ENCODE peak calls at places on chromosomes 13 and 19, in five cellular contexts. One of them, this sample, is unnamed.

GRCh38 chr19:17863520-17864182 is 3.9 kb downstream of the RPL18A start:
- DNase-seq in pancreas: no peak
- DNase-seq in IMR-90: no peak
- DNase-seq in AG04449: no peak
- DNase-seq in left ventricle myocardium inferior: no peak
- DNase-seq in this sample: no peak

GRCh38 chr13:28754698-28755545 is 36.2 kb upstream of the SLC46A3 start:
- DNase-seq in pancreas: no peak
- DNase-seq in IMR-90: peak; percentile 13
- DNase-seq in left ventricle myocardium inferior: peak; percentile 36
- DNase-seq in AG04449: no peak
- DNase-seq in this sample: no peak

GRCh38 chr13:65966991-65967451 is 1263.1 kb downstream of the PCDH9 start:
- DNase-seq in IMR-90: peak; percentile 45
- DNase-seq in left ventricle myocardium inferior: no peak
- DNase-seq in pancreas: no peak
- DNase-seq in AG04449: no peak
- DNase-seq in this sample: peak; percentile 64

GRCh38 chr19:53467138-53467502 is 413 bp upstream of the ZNF813 start:
- DNase-seq in IMR-90: no peak
- DNase-seq in AG04449: no peak
- DNase-seq in left ventricle myocardium inferior: peak; percentile 19
- DNase-seq in pancreas: peak; percentile 60
- DNase-seq in this sample: no peak

GRCh38 chr19:18450934-18451836 is 13.3 kb upstream of the ISYNA1 start:
- DNase-seq in left ventricle myocardium inferior: peak; percentile 87
- DNase-seq in IMR-90: peak; percentile 64
- DNase-seq in pancreas: peak; percentile 97
- DNase-seq in AG04449: no peak
- DNase-seq in this sample: peak; percentile 70

GRCh38 chr19:42074513-42075363 is 1.2 kb upstream of the ZNF574 start:
- DNase-seq in IMR-90: no peak
- DNase-seq in AG04449: no peak
- DNase-seq in pancreas: no peak
- DNase-seq in left ventricle myocardium inferior: no peak
- DNase-seq in this sample: peak; percentile 28

GRCh38 chr19:2444251-2445002 is 12.3 kb downstream of the LMNB2 start:
- DNase-seq in pancreas: no peak
- DNase-seq in AG04449: no peak
- DNase-seq in IMR-90: no peak
- DNase-seq in left ventricle myocardium inferior: no peak
- DNase-seq in this sample: no peak

GRCh38 chr13:97322740-97323342 is 100.7 kb downstream of the MBNL2 start:
- DNase-seq in pancreas: no peak
- DNase-seq in AG04449: no peak
- DNase-seq in left ventricle myocardium inferior: no peak
- DNase-seq in IMR-90: peak; percentile 78
- DNase-seq in this sample: peak; percentile 59

GRCh38 chr13:39893808-39894207 is 238.3 kb downstream of the COG6 start:
- DNase-seq in pancreas: no peak
- DNase-seq in left ventricle myocardium inferior: no peak
- DNase-seq in IMR-90: no peak
- DNase-seq in AG04449: no peak
- DNase-seq in this sample: no peak

GRCh38 chr19:4567584-4568071 is 8.1 kb upstream of the SEMA6B start:
- DNase-seq in IMR-90: peak; percentile 20
- DNase-seq in AG04449: no peak
- DNase-seq in pancreas: peak; percentile 84
- DNase-seq in left ventricle myocardium inferior: peak; percentile 69
- DNase-seq in this sample: peak; percentile 60

GRCh38 chr13:100977841-100978240 is 303.2 kb upstream of the TMTC4 start:
- DNase-seq in pancreas: no peak
- DNase-seq in left ventricle myocardium inferior: no peak
- DNase-seq in IMR-90: no peak
- DNase-seq in AG04449: no peak
- DNase-seq in this sample: no peak

GRCh38 chr13:40060318-40061007 is 405.0 kb downstream of the COG6 start:
- DNase-seq in pancreas: peak; percentile 87
- DNase-seq in AG04449: peak; percentile 12
- DNase-seq in left ventricle myocardium inferior: peak; percentile 46
- DNase-seq in IMR-90: no peak
- DNase-seq in this sample: peak; percentile 99

GRCh38 chr19:33110201-33110910 is 21.6 kb upstream of the WDR88 start:
- DNase-seq in IMR-90: peak; percentile 87
- DNase-seq in AG04449: peak; percentile 21
- DNase-seq in left ventricle myocardium inferior: no peak
- DNase-seq in pancreas: no peak
- DNase-seq in this sample: no peak

GRCh38 chr19:11337080-11337479 is 2.4 kb downstream of the RAB3D start:
- DNase-seq in pancreas: no peak
- DNase-seq in left ventricle myocardium inferior: no peak
- DNase-seq in AG04449: no peak
- DNase-seq in IMR-90: no peak
- DNase-seq in this sample: no peak

GRCh38 chr19:11338569-11339253 is 746 bp downstream of the RAB3D start:
- DNase-seq in left ventricle myocardium inferior: no peak
- DNase-seq in pancreas: no peak
- DNase-seq in IMR-90: no peak
- DNase-seq in AG04449: no peak
- DNase-seq in this sample: no peak

GRCh38 chr19:11335449-11336146 is 3.9 kb downstream of the RAB3D start:
- DNase-seq in left ventricle myocardium inferior: no peak
- DNase-seq in IMR-90: no peak
- DNase-seq in AG04449: no peak
- DNase-seq in pancreas: no peak
- DNase-seq in this sample: no peak

GRCh38 chr19:11339254-11340098 is at the start of gene RAB3D:
- DNase-seq in IMR-90: peak; percentile 77
- DNase-seq in AG04449: no peak
- DNase-seq in pancreas: peak; percentile 95
- DNase-seq in left ventricle myocardium inferior: peak; percentile 95
- DNase-seq in this sample: peak; percentile 81

GRCh38 chr19:11338164-11338563 is 1.3 kb downstream of the RAB3D start:
- DNase-seq in left ventricle myocardium inferior: no peak
- DNase-seq in IMR-90: no peak
- DNase-seq in AG04449: no peak
- DNase-seq in pancreas: no peak
- DNase-seq in this sample: no peak
- H3K4me3 ChIP-seq in left ventricle myocardium inferior: peak overlapping the region; percentile 88
- H3K4me3 ChIP-seq in IMR-90: no peak overlapping the region
- H3K4me3 ChIP-seq in AG04449: no peak overlapping the region
- H3K4me3 ChIP-seq in pancreas: peak overlapping the region; percentile 83
- H3K4me3 ChIP-seq in this sample: no peak overlapping the region

GRCh38 chr13:23512762-23513395 is 57.3 kb upstream of the TNFRSF19 start:
- DNase-seq in pancreas: no peak
- DNase-seq in AG04449: no peak
- DNase-seq in IMR-90: no peak
- DNase-seq in left ventricle myocardium inferior: no peak
- DNase-seq in this sample: no peak
- TF ChIP-seq CTCF in pancreas: peak; percentile 16
- TF ChIP-seq CTCF in AG04449: no peak
- TF ChIP-seq CTCF in IMR-90: peak; percentile 8
- TF ChIP-seq CTCF in left ventricle myocardium inferior: no peak
- TF ChIP-seq CTCF in this sample: peak; percentile 13

GRCh38 chr19:55677572-55678028 is 2.6 kb downstream of the EPN1 start:
- DNase-seq in pancreas: no peak
- DNase-seq in IMR-90: no peak
- DNase-seq in left ventricle myocardium inferior: no peak
- DNase-seq in AG04449: no peak
- DNase-seq in this sample: no peak

GRCh38 chr19:55675661-55676354 is 782 bp downstream of the EPN1 start:
- DNase-seq in AG04449: no peak
- DNase-seq in left ventricle myocardium inferior: no peak
- DNase-seq in IMR-90: no peak
- DNase-seq in pancreas: no peak
- DNase-seq in this sample: no peak

GRCh38 chr19:55676384-55676783 is 1.4 kb downstream of the EPN1 start:
- DNase-seq in left ventricle myocardium inferior: no peak
- DNase-seq in AG04449: no peak
- DNase-seq in IMR-90: peak; percentile 13
- DNase-seq in pancreas: no peak
- DNase-seq in this sample: peak; percentile 37

GRCh38 chr19:55678121-55678671 is 3.2 kb downstream of the EPN1 start:
- DNase-seq in pancreas: no peak
- DNase-seq in AG04449: no peak
- DNase-seq in IMR-90: no peak
- DNase-seq in left ventricle myocardium inferior: peak; percentile 45
- DNase-seq in this sample: no peak

DNA sequence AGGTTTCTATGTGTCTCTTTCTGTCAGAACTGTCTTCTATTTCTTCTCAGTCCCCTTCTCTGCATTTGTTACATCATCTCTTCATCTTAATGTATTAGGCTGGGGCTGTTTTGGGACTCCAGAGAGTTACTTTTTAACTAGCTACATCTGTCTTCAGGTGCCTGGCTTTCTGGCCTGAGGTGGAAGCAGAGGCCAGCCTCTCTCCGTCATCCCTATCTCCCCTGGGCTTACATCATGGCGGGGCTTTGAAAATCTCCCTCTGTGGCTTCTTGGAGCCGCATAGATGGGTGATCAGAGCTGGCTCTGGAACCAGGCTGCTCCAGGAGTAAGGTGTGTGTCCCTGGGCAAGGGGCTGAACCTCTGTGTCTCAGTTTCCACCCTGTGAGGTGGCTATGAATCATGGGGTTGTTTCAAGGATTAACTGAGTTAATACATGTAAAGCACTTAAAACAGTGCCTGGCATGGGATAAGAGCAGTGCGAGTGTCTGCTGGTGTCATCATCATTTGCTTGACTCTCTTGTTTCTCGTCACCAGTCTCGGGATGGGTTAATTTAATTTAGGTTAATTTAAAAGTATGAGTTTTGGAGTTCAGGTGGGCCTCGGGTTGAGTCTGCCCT is 2.0 kb downstream of the EPN1 start:
- DNase-seq in pancreas: no peak
- DNase-seq in IMR-90: no peak
- DNase-seq in left ventricle myocardium inferior: no peak
- DNase-seq in AG04449: no peak
- DNase-seq in this sample: no peak
- H3K4me3 ChIP-seq in pancreas: no peak overlapping the region
- H3K4me3 ChIP-seq in IMR-90: no peak overlapping the region
- H3K4me3 ChIP-seq in left ventricle myocardium inferior: peak overlapping the region; percentile 93
- H3K4me3 ChIP-seq in AG04449: no peak overlapping the region
- H3K4me3 ChIP-seq in this sample: no peak overlapping the region

GRCh38 chr19:6768236-6768785 is 1.1 kb upstream of the SH2D3A start:
- DNase-seq in pancreas: no peak
- DNase-seq in AG04449: no peak
- DNase-seq in left ventricle myocardium inferior: no peak
- DNase-seq in IMR-90: no peak
- DNase-seq in this sample: no peak

GRCh38 chr19:6766357-6767080 is 716 bp downstream of the SH2D3A start:
- DNase-seq in AG04449: no peak
- DNase-seq in IMR-90: no peak
- DNase-seq in pancreas: no peak
- DNase-seq in left ventricle myocardium inferior: no peak
- DNase-seq in this sample: no peak

GRCh38 chr19:6767081-6767356 is 216 bp downstream of the SH2D3A start:
- DNase-seq in AG04449: no peak
- DNase-seq in left ventricle myocardium inferior: no peak
- DNase-seq in IMR-90: no peak
- DNase-seq in pancreas: no peak
- DNase-seq in this sample: no peak

GRCh38 chr19:6767357-6768235 is at the start of gene SH2D3A:
- DNase-seq in IMR-90: peak; percentile 15
- DNase-seq in pancreas: peak; percentile 94
- DNase-seq in left ventricle myocardium inferior: peak; percentile 51
- DNase-seq in AG04449: no peak
- DNase-seq in this sample: no peak

DNA sequence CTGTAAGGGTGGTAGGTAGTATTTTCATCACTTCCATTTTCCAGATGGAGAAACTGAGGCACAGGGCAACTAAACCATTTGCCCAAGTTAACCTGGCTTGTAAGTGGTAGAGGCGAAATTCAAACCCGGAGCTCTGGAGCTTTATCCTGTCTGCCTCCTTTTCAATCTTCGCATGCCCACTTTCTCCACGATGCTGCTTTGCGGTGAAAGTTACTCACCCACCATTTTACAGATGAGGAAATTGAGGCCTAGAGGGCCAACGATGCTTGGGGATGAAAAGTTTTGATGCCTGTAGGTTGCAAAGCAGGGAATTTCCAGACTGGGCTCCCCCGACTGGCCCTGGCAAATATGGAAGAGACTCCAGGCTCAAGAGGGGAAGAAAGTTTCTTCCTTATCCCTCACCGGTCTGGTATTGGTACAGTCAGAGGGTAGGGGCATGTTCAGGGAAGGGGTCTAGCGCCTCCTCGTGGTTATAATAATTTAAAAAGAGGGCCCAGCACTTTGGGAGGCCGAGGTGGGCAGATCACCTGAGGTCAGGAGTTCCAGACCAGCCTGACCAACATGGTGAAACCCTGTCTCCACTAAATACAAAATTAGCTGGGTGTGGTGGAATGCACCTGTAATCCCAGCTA is 1.9 kb upstream of the SH2D3A start:
- DNase-seq in left ventricle myocardium inferior: no peak
- DNase-seq in AG04449: no peak
- DNase-seq in IMR-90: peak; percentile 19
- DNase-seq in pancreas: no peak
- DNase-seq in this sample: peak; percentile 20
- TF ChIP-seq CTCF in left ventricle myocardium inferior: peak; percentile 53
- TF ChIP-seq CTCF in AG04449: no peak
- TF ChIP-seq CTCF in IMR-90: peak; percentile 49
- TF ChIP-seq CTCF in pancreas: peak; percentile 8
- TF ChIP-seq CTCF in this sample: peak; percentile 36

This sample was measured in fibroblast of mammary gland.